ENCODE peak calls at places on chromosomes 12 and 14, in four cellular contexts. Z is IMR-90, H is K562, K is H1. G is an unnamed sample.

GRCh38 chr12:90013409-90013808 is 304.8 kb upstream of the ATP2B1 start:
- DNase-seq in K (no peak), Z (peak), H (no peak), G (peak)

GRCh38 chr12:94235894-94236293 is 87.5 kb downstream of the PLXNC1 start:
- DNase-seq in Z (no peak), K (no peak), H (no peak), G (no peak)

GRCh38 chr14:65239143-65239672 is 136.9 kb upstream of the MAX start:
- DNase-seq in H (peak), K (no peak), Z (peak), G (no peak)

GRCh38 chr12:95721320-95721719 is 69.2 kb downstream of the NTN4 start:
- DNase-seq in H (no peak), Z (peak), K (no peak), G (no peak)

GRCh38 chr12:112303004-112303403 is 79.2 kb downstream of the HECTD4 start:
- DNase-seq in Z (peak), K (no peak), H (peak), G (peak)

GRCh38 chr12:123431951-123432886 is 4.3 kb downstream of the RILPL2 start:
- DNase-seq in K (no peak), Z (no peak), H (no peak), G (no peak)

GRCh38 chr12:101648195-101648594 is 49.2 kb upstream of the CHPT1 start:
- DNase-seq in K (no peak), H (no peak), Z (no peak), G (no peak)

GRCh38 chr12:79250955-79251354 is 386.4 kb downstream of the SYT1 start:
- DNase-seq in H (no peak), K (no peak), Z (peak), G (no peak)

GRCh38 chr14:45377201-45377600 is 124.2 kb upstream of the MIS18BP1 start:
- DNase-seq in Z (no peak), K (no peak), H (no peak), G (no peak)

GRCh38 chr12:49702009-49702408 is 5.2 kb downstream of the FMNL3 start:
- DNase-seq in K (no peak), Z (no peak), H (no peak), G (no peak)

GRCh38 chr14:100783630-100784321 is 42.1 kb upstream of the MEG3 start:
- DNase-seq in Z (no peak), H (no peak), K (no peak), G (no peak)

GRCh38 chr12:99390707-99391106 is 256.8 kb upstream of the GARIN6 start:
- DNase-seq in Z (no peak), K (peak), H (peak), G (no peak)
- TF ChIP-seq CTCF in Z (peak), K (peak), H (no peak), G (peak)

GRCh38 chr14:30608533-30609006 is 13.5 kb upstream of the SCFD1 start:
- DNase-seq in Z (peak), K (no peak), H (no peak), G (no peak)
- TF ChIP-seq CHD1 in Z (no peak), K (no peak), H (no peak), G (no peak)

DNA sequence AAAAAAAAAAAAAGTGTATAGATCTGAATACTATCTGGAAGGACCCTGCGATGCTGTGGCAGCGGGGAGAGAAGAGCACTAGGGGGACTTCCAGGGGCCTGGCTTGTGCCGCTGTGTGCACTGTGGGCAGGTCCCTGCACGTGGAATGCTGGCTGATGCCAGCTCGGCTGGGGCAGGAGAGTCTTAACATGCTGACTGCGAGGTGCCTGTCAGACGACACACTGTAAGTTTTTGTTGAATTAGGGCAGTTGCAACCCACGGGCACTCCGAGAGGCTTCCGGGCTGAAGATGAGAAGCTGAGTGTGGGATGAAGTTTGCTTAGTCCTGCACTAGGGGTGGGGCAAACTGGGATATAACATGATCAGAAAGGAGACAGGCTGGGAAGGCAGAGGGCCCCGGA is 10.7 kb downstream of the GLT1D1 start:
- DNase-seq in K (no peak), Z (no peak), H (no peak), G (no peak)
- TF ChIP-seq CTCF in K (no peak), Z (no peak), H (no peak), G (no peak)

DNA sequence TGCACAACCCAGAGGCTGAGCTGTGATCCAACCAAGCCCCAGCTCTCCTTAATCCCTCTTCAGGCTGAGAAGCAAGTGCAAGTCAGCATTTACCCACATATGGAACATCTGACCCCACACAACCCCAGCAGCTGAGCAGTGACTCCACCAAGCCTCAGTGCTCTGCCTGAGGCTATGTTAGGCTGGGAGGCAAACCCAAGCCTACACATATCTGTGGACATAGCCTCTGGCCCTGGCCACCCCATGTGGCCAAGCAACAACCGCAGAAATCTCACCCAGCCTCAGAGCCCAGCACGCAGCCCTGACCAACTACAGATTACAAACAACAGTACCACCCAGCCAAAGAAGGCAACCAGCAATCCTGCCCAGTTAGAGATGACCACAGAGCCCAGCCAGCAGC is 142.8 kb downstream of the NUAK1 start:
- DNase-seq in K (no peak), Z (peak), H (no peak), G (no peak)
- TF ChIP-seq CHD1 in K (no peak), Z (no peak), H (no peak), G (no peak)

GRCh38 chr14:73644531-73645247 is at the start of gene DNAL1:
- DNase-seq in Z (peak), K (peak), H (peak), G (peak)
- TF ChIP-seq CTCF in Z (no peak), K (no peak), H (no peak), G (no peak)

GRCh38 chr12:121467638-121468403 is 67.9 kb downstream of the RNF34 start:
- DNase-seq in K (peak), H (peak), Z (no peak), G (no peak)
- TF ChIP-seq CHD1 in K (no peak), H (peak), Z (no peak), G (no peak)

GRCh38 chr14:26190644-26191043 is 407.2 kb downstream of the NOVA1 start:
- DNase-seq in K (no peak), Z (no peak), H (no peak), G (no peak)
- TF ChIP-seq CTCF in K (no peak), Z (no peak), H (no peak), G (no peak)